ENCODE peak calls at places on chromosome 4, in seven cellular contexts. One of them, this sample, is unnamed.

GRCh38 chr4:12486995-12487394 is 997.1 kb downstream of the RAB28 start:
- DNase-seq in thyroid gland: peak; percentile 6
- DNase-seq in stomach: no peak
- DNase-seq in H54: no peak
- DNase-seq in transverse colon: no peak
- DNase-seq in sigmoid colon: no peak
- DNase-seq in vagina: no peak
- DNase-seq in this sample: no peak

GRCh38 chr4:151781026-151781425 is 20.2 kb upstream of the GATB start:
- DNase-seq in transverse colon: no peak
- DNase-seq in sigmoid colon: no peak
- DNase-seq in H54: no peak
- DNase-seq in vagina: no peak
- DNase-seq in thyroid gland: no peak
- DNase-seq in stomach: no peak
- DNase-seq in this sample: no peak

GRCh38 chr4:57373971-57374370 is 263.8 kb upstream of the IGFBP7 start:
- DNase-seq in stomach: no peak
- DNase-seq in sigmoid colon: no peak
- DNase-seq in H54: no peak
- DNase-seq in transverse colon: no peak
- DNase-seq in thyroid gland: no peak
- DNase-seq in vagina: no peak
- DNase-seq in this sample: no peak

GRCh38 chr4:60989141-60989540 is 211.0 kb upstream of the ADGRL3 start:
- DNase-seq in transverse colon: no peak
- DNase-seq in H54: no peak
- DNase-seq in sigmoid colon: no peak
- DNase-seq in vagina: no peak
- DNase-seq in thyroid gland: no peak
- DNase-seq in stomach: no peak
- DNase-seq in this sample: no peak

GRCh38 chr4:81638698-81639097 is 167.0 kb upstream of the RASGEF1B start:
- DNase-seq in transverse colon: no peak
- DNase-seq in sigmoid colon: no peak
- DNase-seq in H54: no peak
- DNase-seq in stomach: no peak
- DNase-seq in thyroid gland: no peak
- DNase-seq in vagina: no peak
- DNase-seq in this sample: no peak

GRCh38 chr4:141158219-141158618 is 24.9 kb upstream of the RNF150 start:
- DNase-seq in stomach: no peak
- DNase-seq in thyroid gland: no peak
- DNase-seq in H54: no peak
- DNase-seq in vagina: no peak
- DNase-seq in sigmoid colon: no peak
- DNase-seq in transverse colon: no peak
- DNase-seq in this sample: peak; percentile 47

GRCh38 chr4:184007891-184008290 is 102.8 kb downstream of the STOX2 start:
- DNase-seq in thyroid gland: no peak
- DNase-seq in stomach: no peak
- DNase-seq in H54: peak; percentile 19
- DNase-seq in vagina: no peak
- DNase-seq in transverse colon: no peak
- DNase-seq in sigmoid colon: no peak
- DNase-seq in this sample: no peak

GRCh38 chr4:15784959-15785634 is 7.0 kb downstream of the CD38 start:
- DNase-seq in stomach: no peak
- DNase-seq in transverse colon: peak; percentile 43
- DNase-seq in vagina: no peak
- DNase-seq in thyroid gland: no peak
- DNase-seq in sigmoid colon: no peak
- DNase-seq in H54: no peak
- DNase-seq in this sample: no peak

GRCh38 chr4:36997727-36998126 is 246.8 kb upstream of the NWD2 start:
- DNase-seq in thyroid gland: no peak
- DNase-seq in stomach: no peak
- DNase-seq in H54: no peak
- DNase-seq in sigmoid colon: no peak
- DNase-seq in transverse colon: no peak
- DNase-seq in vagina: no peak
- DNase-seq in this sample: no peak

GRCh38 chr4:89072921-89073320 is 15.9 kb upstream of the FAM13A start:
- DNase-seq in H54: no peak
- DNase-seq in stomach: no peak
- DNase-seq in thyroid gland: no peak
- DNase-seq in transverse colon: no peak
- DNase-seq in sigmoid colon: no peak
- DNase-seq in vagina: no peak
- DNase-seq in this sample: no peak

GRCh38 chr4:2860391-2861348 is 17.0 kb downstream of the ADD1 start:
- DNase-seq in H54: no peak
- DNase-seq in stomach: no peak
- DNase-seq in transverse colon: no peak
- DNase-seq in vagina: no peak
- DNase-seq in thyroid gland: peak; percentile 27
- DNase-seq in sigmoid colon: no peak
- DNase-seq in this sample: no peak

GRCh38 chr4:114599231-114600065 is 841 bp downstream of the UGT8 start:
- DNase-seq in vagina: no peak
- DNase-seq in stomach: peak; percentile 43
- DNase-seq in sigmoid colon: no peak
- DNase-seq in H54: no peak
- DNase-seq in thyroid gland: peak; percentile 55
- DNase-seq in transverse colon: peak; percentile 71
- DNase-seq in this sample: no peak

GRCh38 chr4:55004831-55005230 is 120.6 kb downstream of the KDR start:
- DNase-seq in transverse colon: no peak
- DNase-seq in vagina: no peak
- DNase-seq in H54: no peak
- DNase-seq in thyroid gland: peak; percentile 16
- DNase-seq in sigmoid colon: no peak
- DNase-seq in stomach: no peak
- DNase-seq in this sample: no peak

GRCh38 chr4:152415980-152416379 is 119.9 kb downstream of the FBXW7 start:
- DNase-seq in stomach: no peak
- DNase-seq in vagina: no peak
- DNase-seq in thyroid gland: no peak
- DNase-seq in sigmoid colon: no peak
- DNase-seq in H54: no peak
- DNase-seq in transverse colon: no peak
- DNase-seq in this sample: no peak

GRCh38 chr4:54230479-54231418 is 1.7 kb downstream of the PDGFRA start:
- DNase-seq in stomach: no peak
- DNase-seq in sigmoid colon: peak; percentile 81
- DNase-seq in vagina: no peak
- DNase-seq in thyroid gland: no peak
- DNase-seq in transverse colon: no peak
- DNase-seq in H54: no peak
- DNase-seq in this sample: no peak

GRCh38 chr4:126915999-126916625 is 716.6 kb upstream of the INTU start:
- DNase-seq in H54: no peak
- DNase-seq in vagina: no peak
- DNase-seq in stomach: no peak
- DNase-seq in transverse colon: no peak
- DNase-seq in thyroid gland: no peak
- DNase-seq in sigmoid colon: no peak
- DNase-seq in this sample: no peak

GRCh38 chr4:119212251-119212963 is at the start of gene USP53:
- DNase-seq in H54: peak; percentile 65
- DNase-seq in stomach: peak; percentile 99
- DNase-seq in vagina: peak; percentile 98
- DNase-seq in sigmoid colon: peak; percentile 99
- DNase-seq in transverse colon: peak; percentile 99
- DNase-seq in thyroid gland: peak; percentile 98
- DNase-seq in this sample: peak; percentile 96

GRCh38 chr4:174523003-174523693 is 860 bp upstream of the HPGD start:
- DNase-seq in sigmoid colon: no peak
- DNase-seq in vagina: no peak
- DNase-seq in transverse colon: peak; percentile 12
- DNase-seq in stomach: no peak
- DNase-seq in thyroid gland: no peak
- DNase-seq in H54: no peak
- DNase-seq in this sample: peak; percentile 75

GRCh38 chr4:174524242-174524641 is 2.0 kb upstream of the HPGD start:
- DNase-seq in H54: no peak
- DNase-seq in thyroid gland: no peak
- DNase-seq in stomach: peak; percentile 58
- DNase-seq in transverse colon: peak; percentile 77
- DNase-seq in sigmoid colon: no peak
- DNase-seq in vagina: no peak
- DNase-seq in this sample: peak; percentile 67

GRCh38 chr4:174520655-174521054 is 1.6 kb downstream of the HPGD start:
- DNase-seq in H54: no peak
- DNase-seq in thyroid gland: no peak
- DNase-seq in vagina: no peak
- DNase-seq in stomach: no peak
- DNase-seq in transverse colon: no peak
- DNase-seq in sigmoid colon: no peak
- DNase-seq in this sample: no peak

GRCh38 chr4:174521800-174522182 is 497 bp downstream of the HPGD start:
- DNase-seq in stomach: peak; percentile 54
- DNase-seq in H54: no peak
- DNase-seq in sigmoid colon: no peak
- DNase-seq in thyroid gland: peak; percentile 8
- DNase-seq in vagina: no peak
- DNase-seq in transverse colon: peak; percentile 52
- DNase-seq in this sample: peak; percentile 71

DNA sequence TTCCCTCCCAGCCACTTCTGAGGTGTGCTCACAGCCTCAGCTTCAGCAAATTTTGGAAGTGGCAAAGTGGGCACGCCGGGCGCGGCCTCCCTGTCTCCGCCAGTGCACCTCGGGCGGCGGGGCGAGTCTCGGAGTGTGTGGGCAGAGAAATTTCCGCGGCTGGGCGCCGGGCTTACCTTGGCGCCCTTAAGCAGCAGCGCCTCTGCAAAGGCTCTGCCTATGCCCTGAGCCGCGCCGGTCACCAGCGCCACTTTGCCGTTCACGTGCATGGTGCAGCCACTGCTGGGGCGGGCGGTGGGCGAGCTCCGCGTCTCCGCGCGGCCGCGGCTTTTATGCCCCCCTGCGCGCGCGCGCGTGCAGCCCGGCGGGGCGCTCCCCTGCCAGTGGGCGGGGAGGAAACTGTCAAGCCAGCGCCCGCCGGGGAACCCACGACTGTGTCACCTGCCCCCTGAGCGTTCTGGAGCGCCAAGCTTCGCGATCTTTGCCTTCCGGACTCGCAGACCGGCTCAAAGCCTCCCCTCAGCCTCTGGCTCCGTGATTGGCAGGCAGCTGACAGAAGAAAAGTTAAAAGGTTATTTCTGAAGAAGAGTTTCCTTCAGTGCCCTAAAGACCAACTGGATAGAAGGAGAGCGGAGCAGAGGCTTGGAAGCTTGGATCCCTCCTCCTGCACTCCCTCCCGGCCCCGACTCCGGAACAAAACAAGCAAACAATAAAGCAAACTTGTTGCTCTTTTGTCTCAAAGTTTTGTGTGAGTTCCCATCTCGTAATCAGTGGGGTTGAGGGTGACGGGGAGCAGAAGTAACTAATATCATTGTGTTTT is at the start of gene HPGD:
- DNase-seq in transverse colon: peak; percentile 81
- DNase-seq in thyroid gland: peak; percentile 59
- DNase-seq in sigmoid colon: peak; percentile 82
- DNase-seq in vagina: no peak
- DNase-seq in H54: peak; percentile 23
- DNase-seq in stomach: peak; percentile 75
- DNase-seq in this sample: peak; percentile 89
- TF ChIP-seq POLR2A in transverse colon: peak; percentile 80
- TF ChIP-seq POLR2A in thyroid gland: peak; percentile 33
- TF ChIP-seq POLR2A in sigmoid colon: no peak
- TF ChIP-seq POLR2A in vagina: peak; percentile 10
- TF ChIP-seq POLR2A in H54: no peak
- TF ChIP-seq POLR2A in stomach: no peak
- TF ChIP-seq POLR2A in this sample: peak; percentile 56

DNA sequence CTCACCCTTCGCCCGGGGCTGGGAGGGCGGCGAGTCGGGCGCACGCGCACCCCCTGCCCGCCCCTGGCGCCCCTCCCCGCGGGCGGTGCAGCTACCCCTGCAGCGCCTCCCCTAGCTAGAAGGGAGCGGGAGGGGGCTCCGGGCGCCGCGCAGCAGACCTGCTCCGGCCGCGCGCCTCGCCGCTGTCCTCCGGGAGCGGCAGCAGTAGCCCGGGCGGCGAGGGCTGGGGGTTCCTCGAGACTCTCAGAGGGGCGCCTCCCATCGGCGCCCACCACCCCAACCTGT is at the start of gene NPNT:
- DNase-seq in thyroid gland: no peak
- DNase-seq in transverse colon: peak; percentile 44
- DNase-seq in stomach: no peak
- DNase-seq in sigmoid colon: no peak
- DNase-seq in H54: no peak
- DNase-seq in vagina: no peak
- DNase-seq in this sample: no peak
- TF ChIP-seq POLR2A in thyroid gland: peak; percentile 96
- TF ChIP-seq POLR2A in transverse colon: peak; percentile 37
- TF ChIP-seq POLR2A in stomach: no peak
- TF ChIP-seq POLR2A in sigmoid colon: no peak
- TF ChIP-seq POLR2A in H54: no peak
- TF ChIP-seq POLR2A in vagina: no peak
- TF ChIP-seq POLR2A in this sample: no peak

DNA sequence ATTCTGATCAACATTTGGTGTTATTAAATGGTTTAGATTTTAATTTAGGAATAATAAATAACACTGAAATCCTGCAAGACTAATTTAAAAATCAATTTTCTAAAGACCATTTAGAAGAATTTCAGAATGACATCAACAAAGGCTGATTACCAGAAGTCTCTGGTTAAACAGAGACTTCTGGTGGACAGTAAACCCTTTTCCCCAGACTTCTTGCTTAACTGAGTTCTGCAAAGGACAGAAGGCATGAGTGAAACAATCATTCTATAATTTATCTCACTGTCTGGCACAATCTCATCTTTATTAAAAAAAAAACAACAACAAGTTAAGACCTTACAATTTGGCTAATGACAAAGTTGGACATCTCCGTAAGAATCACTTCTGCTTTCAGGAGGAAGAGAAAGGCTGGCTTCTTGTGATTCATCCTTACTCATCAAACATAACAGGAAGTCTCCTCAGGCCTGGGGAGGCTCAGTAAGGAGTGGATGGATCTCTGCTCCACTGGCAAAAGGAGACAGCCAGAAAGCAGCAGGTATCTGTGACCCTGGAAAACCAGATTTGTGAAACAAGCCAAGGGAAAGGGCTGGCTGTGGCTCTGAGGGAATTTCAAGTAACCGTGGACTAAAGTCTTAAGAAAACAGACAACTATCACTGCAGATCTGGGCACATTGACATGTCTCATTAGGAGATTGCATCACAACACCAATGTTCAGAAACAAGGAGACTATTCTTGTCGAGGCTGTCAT is 908 bp upstream of the TLR6 start:
- DNase-seq in sigmoid colon: no peak
- DNase-seq in vagina: no peak
- DNase-seq in H54: peak; percentile 40
- DNase-seq in thyroid gland: peak; percentile 13
- DNase-seq in transverse colon: peak; percentile 45
- DNase-seq in stomach: no peak
- DNase-seq in this sample: peak; percentile 52
- TF ChIP-seq POLR2A in sigmoid colon: no peak
- TF ChIP-seq POLR2A in vagina: peak; percentile 13
- TF ChIP-seq POLR2A in H54: peak; percentile 20
- TF ChIP-seq POLR2A in thyroid gland: no peak
- TF ChIP-seq POLR2A in transverse colon: no peak
- TF ChIP-seq POLR2A in stomach: no peak
- TF ChIP-seq POLR2A in this sample: peak; percentile 11

GRCh38 chr4:52721968-52722814 is 29.0 kb downstream of the ERVMER34-1 start:
- DNase-seq in H54: peak; percentile 70
- DNase-seq in stomach: peak; percentile 93
- DNase-seq in thyroid gland: peak; percentile 95
- DNase-seq in sigmoid colon: peak; percentile 97
- DNase-seq in transverse colon: peak; percentile 94
- DNase-seq in vagina: no peak
- DNase-seq in this sample: peak; percentile 95
- TF ChIP-seq POLR2A in H54: peak; percentile 87
- TF ChIP-seq POLR2A in stomach: peak; percentile 32
- TF ChIP-seq POLR2A in thyroid gland: peak; percentile 88
- TF ChIP-seq POLR2A in sigmoid colon: peak; percentile 76
- TF ChIP-seq POLR2A in transverse colon: peak; percentile 70
- TF ChIP-seq POLR2A in vagina: peak; percentile 40
- TF ChIP-seq POLR2A in this sample: peak; percentile 90

This sample was measured in erythroblast.